ENCODE peak calls at places on chromosomes 7 and 10, in four cellular contexts. F is tibial nerve, R is body of pancreas, V is suprapubic skin. B is an unnamed sample.

GRCh38 chr10:44300666-44301649 is 83.9 kb downstream of the CXCL12 start:
- DNase-seq in R (peak; percentile 93), V (no peak), F (no peak), B (peak; percentile 95)

GRCh38 chr7:38863609-38864291 is 45.2 kb downstream of the VPS41 start:
- DNase-seq in V (no peak), F (no peak), R (peak; percentile 84), B (no peak)

GRCh38 chr10:58622286-58622685 is 109.6 kb downstream of the BICC1 start:
- DNase-seq in F (no peak), R (no peak), V (no peak), B (peak; percentile 75)

GRCh38 chr10:124943301-124944092 is 1.6 kb downstream of the ZRANB1 start:
- DNase-seq in R (no peak), F (no peak), V (no peak), B (peak; percentile 79)

GRCh38 chr7:64574481-64575159 is 11.7 kb upstream of the ZNF680 start:
- DNase-seq in F (no peak), R (peak; percentile 32), V (no peak), B (peak; percentile 55)

GRCh38 chr7:24517166-24517565 is 56.1 kb upstream of the PALS2 start:
- DNase-seq in F (no peak), R (no peak), V (no peak), B (no peak)

GRCh38 chr10:69406302-69406811 is 10.4 kb downstream of the TACR2 start:
- DNase-seq in F (no peak), R (no peak), V (no peak), B (no peak)

GRCh38 chr7:111012799-111013675 is 77.9 kb upstream of the LRRN3 start:
- DNase-seq in V (no peak), R (no peak), F (no peak), B (no peak)

GRCh38 chr7:14717711-14718304 is 184.7 kb downstream of the DGKB start:
- DNase-seq in V (no peak), R (no peak), F (no peak), B (peak; percentile 71)

GRCh38 chr10:103932996-103933395 is 15.0 kb upstream of the STN1 start:
- DNase-seq in F (no peak), V (no peak), R (no peak), B (no peak)

GRCh38 chr7:100602889-100603696 is 930 bp downstream of the PCOLCE start:
- DNase-seq in F (peak; percentile 88), V (peak; percentile 89), R (no peak), B (peak; percentile 93)

GRCh38 chr10:90227786-90228185 is 526.4 kb downstream of the KIF20B start:
- DNase-seq in V (no peak), R (no peak), F (no peak), B (no peak)

GRCh38 chr7:95845007-95845406 is 72.7 kb downstream of the DYNC1I1 start:
- DNase-seq in V (no peak), R (no peak), F (no peak), B (peak; percentile 12)

GRCh38 chr7:151742713-151743480 is 134.0 kb downstream of the PRKAG2 start:
- DNase-seq in V (no peak), F (no peak), R (no peak), B (no peak)

GRCh38 chr10:17003151-17003550 is 126.5 kb downstream of the CUBN start:
- DNase-seq in V (no peak), R (no peak), F (no peak), B (peak; percentile 84)

GRCh38 chr7:49980414-49980813 is 112.6 kb downstream of the ZPBP start:
- DNase-seq in V (no peak), F (no peak), R (no peak), B (no peak)

GRCh38 chr10:23095966-23096813 is 811 bp downstream of the MSRB2 start:
- DNase-seq in V (peak; percentile 74), R (peak; percentile 38), F (peak; percentile 42), B (peak; percentile 80)

GRCh38 chr10:114856544-114857287 is 35.1 kb downstream of the FHIP2A start:
- DNase-seq in R (no peak), F (no peak), V (no peak), B (peak; percentile 77)

GRCh38 chr10:65030263-65030662 is 1509.1 kb downstream of the REEP3 start:
- DNase-seq in F (no peak), R (no peak), V (no peak), B (no peak)

GRCh38 chr10:19930936-19931859 is 115.0 kb downstream of the PLXDC2 start:
- DNase-seq in V (no peak), R (no peak), F (no peak), B (no peak)

GRCh38 chr10:112985701-112986510 is 35.9 kb downstream of the TCF7L2 start:
- DNase-seq in R (no peak), V (no peak), F (no peak), B (peak; percentile 69)

GRCh38 chr7:2355079-2356008 is 717 bp downstream of the EIF3B start:
- DNase-seq in R (no peak), V (no peak), F (no peak), B (peak; percentile 49)

GRCh38 chr7:152699101-152699500 is 23.2 kb upstream of the XRCC2 start:
- DNase-seq in V (no peak), R (no peak), F (no peak), B (no peak)

GRCh38 chr7:22208806-22209205 is 148.1 kb downstream of the RAPGEF5 start:
- DNase-seq in F (no peak), V (no peak), R (no peak), B (no peak)

GRCh38 chr7:18552943-18553584 is 57.5 kb downstream of the HDAC9 start:
- DNase-seq in V (no peak), R (no peak), F (no peak), B (no peak)

GRCh38 chr7:24992314-24992713 is 12.3 kb upstream of the OSBPL3 start:
- DNase-seq in V (no peak), F (no peak), R (no peak), B (no peak)

GRCh38 chr7:86932038-86932512 is 127.4 kb downstream of the ELAPOR2 start:
- DNase-seq in R (no peak), F (peak; percentile 23), V (no peak), B (peak; percentile 94)

GRCh38 chr7:157634401-157635147 is 297.8 kb downstream of the DNAJB6 start:
- DNase-seq in V (no peak), R (no peak), F (no peak), B (no peak)

GRCh38 chr10:60611291-60611747 is 167.0 kb upstream of the CDK1 start:
- DNase-seq in V (no peak), F (no peak), R (no peak), B (peak; percentile 64)

GRCh38 chr7:71144963-71145362 is 13.0 kb downstream of the GALNT17 start:
- DNase-seq in V (no peak), F (no peak), R (no peak), B (no peak)

GRCh38 chr7:153832160-153832559 is 220.0 kb upstream of the DPP6 start:
- DNase-seq in V (no peak), F (no peak), R (no peak), B (no peak)

GRCh38 chr10:121157998-121158397 is 306.8 kb downstream of the WDR11 start:
- DNase-seq in F (peak; percentile 74), R (peak; percentile 15), V (no peak), B (no peak)

GRCh38 chr10:48366261-48366660 is 59.8 kb downstream of the MAPK8 start:
- DNase-seq in R (no peak), F (no peak), V (no peak), B (no peak)

GRCh38 chr7:80686576-80686975 is 48.1 kb downstream of the CD36 start:
- DNase-seq in F (no peak), V (no peak), R (no peak), B (peak; percentile 24)

GRCh38 chr10:30747633-30748032 is 118.1 kb upstream of the LYZL2 start:
- DNase-seq in R (no peak), V (no peak), F (no peak), B (no peak)

GRCh38 chr7:68963547-68963946 is 634.7 kb upstream of the AUTS2 start:
- DNase-seq in F (no peak), R (no peak), V (no peak), B (peak; percentile 79)

GRCh38 chr10:84176836-84177474 is 3.4 kb downstream of the GPR15LG start:
- DNase-seq in F (no peak), V (no peak), R (no peak), B (no peak)

GRCh38 chr10:31888442-31888841 is 40.2 kb downstream of the ARHGAP12 start:
- DNase-seq in V (no peak), R (no peak), F (no peak), B (no peak)

DNA sequence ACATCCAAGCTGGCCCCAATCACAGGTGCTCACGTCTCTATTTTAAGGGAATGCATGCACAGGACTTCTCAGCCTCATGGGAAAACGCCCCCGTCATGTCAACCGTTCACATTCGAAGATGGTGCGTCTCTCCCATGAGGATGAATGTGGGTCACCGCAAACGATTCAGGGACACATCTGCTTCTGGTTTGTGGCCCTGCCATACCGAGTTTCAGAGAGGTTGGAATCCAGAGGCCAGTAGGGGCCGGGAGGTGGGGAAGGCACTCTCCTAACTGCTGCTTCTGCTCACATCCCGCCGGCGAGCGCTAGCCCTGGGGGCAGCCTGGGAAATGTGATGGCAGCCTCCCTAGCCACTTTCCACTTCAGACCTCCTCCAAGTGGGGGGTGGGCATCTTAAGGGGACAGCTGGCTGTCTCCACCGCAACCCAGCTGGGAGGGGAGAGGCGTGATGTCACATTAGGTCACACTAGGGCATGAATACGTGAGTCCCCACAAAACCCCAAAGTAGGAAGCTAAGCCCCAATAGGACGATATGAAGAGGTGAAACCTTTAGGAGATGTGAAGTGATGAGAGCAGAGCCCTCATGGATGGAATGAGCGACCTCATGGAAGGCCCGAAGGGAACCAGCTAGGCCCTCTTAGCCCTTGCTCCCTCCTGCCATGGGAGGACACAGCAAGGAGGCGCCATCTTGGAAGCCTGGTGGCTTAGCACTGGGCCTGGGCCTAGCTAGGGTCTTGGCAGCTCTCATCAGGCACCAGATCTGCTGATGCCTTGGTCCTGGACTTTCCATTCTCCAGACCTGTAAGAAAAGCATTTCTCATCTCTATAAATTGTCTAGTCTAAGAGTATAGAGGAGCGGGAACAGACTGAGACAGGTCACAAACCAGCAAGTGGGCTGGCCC is 107.8 kb downstream of the TCERG1L start:
- DNase-seq in V (no peak), F (no peak), R (no peak), B (no peak)
- H3K9me3 ChIP-seq in V (no peaks in the 10 kb centered on the region), F (no peaks in the 10 kb centered on the region), R (no peaks in the 10 kb centered on the region), B (no peaks in the 10 kb centered on the region)

GRCh38 chr10:78505657-78506056 is 472.0 kb downstream of the RPS24 start:
- DNase-seq in R (no peak), V (no peak), F (no peak), B (no peak)
- H3K4me1 ChIP-seq in R (no peaks in the 10 kb centered on the region), V (peaks cover 12% of the 10 kb centered on the region), F (no peaks in the 10 kb centered on the region), B (peaks cover 39% of the 10 kb centered on the region)

GRCh38 chr7:140604076-140604475 is 36.5 kb downstream of the DENND2A start:
- DNase-seq in V (no peak), R (no peak), F (no peak), B (no peak)
- H3K4me3 ChIP-seq in V (no peak overlapping the region), R (no peak overlapping the region), F (no peak overlapping the region), B (no peak overlapping the region)

GRCh38 chr10:92923416-92923815 is 75.1 kb downstream of the EXOC6 start:
- DNase-seq in F (no peak), R (no peak), V (no peak), B (no peak)

GRCh38 chr10:92916433-92916832 is 68.1 kb downstream of the EXOC6 start:
- DNase-seq in F (no peak), R (no peak), V (no peak), B (no peak)

GRCh38 chr10:92915892-92916291 is 67.6 kb downstream of the EXOC6 start:
- DNase-seq in R (no peak), V (no peak), F (no peak), B (no peak)

DNA sequence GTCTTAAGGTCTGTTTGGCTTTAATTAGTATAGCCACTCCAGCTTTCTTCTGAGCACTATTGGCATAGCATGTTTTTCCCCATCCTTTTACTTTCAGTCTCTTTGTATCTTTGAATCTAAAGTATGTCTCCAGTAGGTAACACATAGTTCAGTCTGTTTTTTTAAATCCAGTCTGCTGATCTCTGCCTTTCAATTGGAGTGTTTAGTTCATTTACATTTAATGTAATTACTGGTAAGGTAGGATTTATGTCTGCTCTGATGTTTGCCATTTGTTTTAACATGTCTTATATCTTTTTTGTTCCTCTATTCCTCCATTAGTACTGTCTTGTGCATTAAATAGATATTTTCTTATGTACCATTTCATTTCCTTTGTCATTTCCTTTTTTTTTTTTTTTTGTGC is 72.5 kb downstream of the EXOC6 start:
- DNase-seq in R (no peak), V (no peak), F (no peak), B (no peak)
- H3K9me3 ChIP-seq in R (no peaks in the 10 kb centered on the region), V (no peaks in the 10 kb centered on the region), F (no peaks in the 10 kb centered on the region), B (peaks cover 10% of the 10 kb centered on the region)

B was measured in adipocyte.